ENCODE peak calls at places on chromosomes 3 and 15, in five cellular contexts. I is right lobe of liver, T is HCT116, W is uterus, U is IMR-90. O is an unnamed sample. For H3K4me1, the result is how much of the 10 kb centered on the place peaks cover.

GRCh38 chr15:24394303-24394702 is 281.3 kb upstream of the NPAP1 start:
- DNase-seq in T (no peak), U (no peak), W (no peak), I (no peak), O (no peak)

GRCh38 chr15:77461486-77461885 is 40.8 kb downstream of the HMG20A start:
- DNase-seq in T (no peak), U (peak), I (no peak), W (no peak), O (no peak)

GRCh38 chr15:63234479-63234878 is 42.9 kb upstream of the APH1B start:
- DNase-seq in T (no peak), W (peak), U (peak), I (peak), O (peak)

GRCh38 chr3:71022552-71023335 is 560.8 kb downstream of the FOXP1 start:
- DNase-seq in W (no peak), U (peak), I (no peak), T (no peak), O (no peak)

GRCh38 chr15:64845183-64845611 is 3.5 kb downstream of the PLEKHO2 start:
- DNase-seq in W (no peak), T (no peak), I (no peak), U (no peak), O (peak)

GRCh38 chr3:58102976-58103447 is 94.8 kb downstream of the FLNB start:
- DNase-seq in T (no peak), W (no peak), I (peak), U (no peak), O (no peak)

GRCh38 chr3:37772773-37773291 is 88.8 kb upstream of the CTDSPL start:
- DNase-seq in U (no peak), T (no peak), W (no peak), I (no peak), O (no peak)

GRCh38 chr15:76433798-76434400 is 97.3 kb downstream of the ISL2 start:
- DNase-seq in I (no peak), U (peak), W (no peak), T (no peak), O (no peak)

GRCh38 chr3:70249509-70250160 is 62.8 kb downstream of the MDFIC2 start:
- DNase-seq in W (no peak), U (no peak), T (no peak), I (no peak), O (no peak)

GRCh38 chr15:23422099-23422945 is 24.7 kb downstream of the GOLGA6L2 start:
- DNase-seq in U (no peak), T (no peak), I (no peak), W (no peak), O (no peak)

DNA sequence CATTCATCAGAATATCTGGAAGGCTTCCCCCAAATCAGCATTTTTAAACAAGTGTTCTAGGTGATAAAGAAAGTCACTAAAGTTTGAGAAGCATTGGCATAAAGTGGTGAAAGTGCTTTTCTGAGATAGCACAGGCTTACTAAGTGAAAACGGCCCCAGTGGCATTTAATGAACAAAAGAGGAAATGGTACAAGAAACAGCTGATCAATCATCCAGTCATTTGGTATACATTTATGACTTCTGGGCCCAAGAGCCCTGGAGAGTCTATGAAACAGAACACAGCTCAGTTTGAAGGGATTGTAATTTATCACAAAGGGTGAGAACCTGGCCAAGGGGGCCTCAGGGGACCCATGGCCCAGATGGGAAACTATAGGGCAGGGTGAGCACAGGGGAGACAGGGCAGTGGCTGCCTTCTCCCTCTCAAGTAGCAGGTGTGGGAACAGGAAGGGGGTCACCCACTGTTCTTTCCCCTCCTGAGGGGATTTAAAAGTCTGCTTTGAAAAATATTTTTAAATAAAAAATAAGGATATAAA is 265.5 kb upstream of the ROPN1 start:
- DNase-seq in U (no peak), T (no peak), W (no peak), I (no peak), O (no peak)
- TF ChIP-seq POLR2A in U (no peak), T (no peak), W (no peak), I (no peak), O (no peak)

GRCh38 chr3:49723301-49723630 is 485 bp downstream of the GMPPB start:
- DNase-seq in I (peak), U (peak), W (peak), T (peak), O (peak)
- H3K4me1 ChIP-seq in I (under half), U (under half), W (under half), T (under half), O (under half)

GRCh38 chr3:30673425-30674341 is 67.3 kb downstream of the TGFBR2 start:
- DNase-seq in U (no peak), I (no peak), W (no peak), T (no peak), O (no peak)

GRCh38 chr3:30670292-30670691 is 63.9 kb downstream of the TGFBR2 start:
- DNase-seq in I (no peak), W (no peak), T (no peak), U (no peak), O (no peak)

GRCh38 chr3:30671527-30672286 is 65.3 kb downstream of the TGFBR2 start:
- DNase-seq in I (no peak), W (no peak), U (no peak), T (no peak), O (no peak)

GRCh38 chr3:30672959-30673358 is 66.6 kb downstream of the TGFBR2 start:
- DNase-seq in T (no peak), U (peak), W (no peak), I (no peak), O (no peak)

GRCh38 chr3:30672287-30672735 is 65.9 kb downstream of the TGFBR2 start:
- DNase-seq in I (no peak), W (no peak), U (no peak), T (no peak), O (no peak)
- TF ChIP-seq POLR2A in I (no peak), W (no peak), U (no peak), T (no peak), O (no peak)

GRCh38 chr3:46928297-46928696 is 48.2 kb downstream of the CCDC12 start:
- DNase-seq in U (no peak), W (no peak), T (no peak), I (no peak), O (no peak)

GRCh38 chr3:46926447-46926846 is 48.9 kb downstream of the PTH1R start:
- DNase-seq in W (peak), U (no peak), T (no peak), I (no peak), O (no peak)

GRCh38 chr3:46926871-46927717 is 49.5 kb downstream of the CCDC12 start:
- DNase-seq in U (no peak), I (no peak), W (peak), T (no peak), O (no peak)

GRCh38 chr3:46929324-46929723 is 47.2 kb downstream of the CCDC12 start:
- DNase-seq in W (no peak), U (no peak), I (peak), T (no peak), O (peak)

DNA sequence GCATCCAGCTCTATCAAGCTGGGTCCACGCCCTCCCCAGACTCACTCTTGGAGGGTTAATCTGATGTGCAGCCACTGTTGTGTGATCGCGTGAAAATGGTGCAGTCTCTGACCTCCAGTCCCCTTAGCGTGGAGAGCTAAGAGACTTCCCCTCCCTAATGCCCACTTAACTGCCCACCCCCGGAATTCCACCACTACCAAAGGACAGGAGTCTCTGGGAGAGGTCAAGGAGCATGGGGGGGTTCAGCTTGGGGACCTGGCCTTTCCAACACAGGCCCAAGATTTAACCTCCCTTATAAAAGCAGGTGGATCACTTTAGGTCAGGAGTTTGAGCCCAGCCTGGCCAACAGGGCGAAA is 48.8 kb downstream of the CCDC12 start:
- DNase-seq in W (no peak), U (no peak), T (no peak), I (no peak), O (no peak)
- H3K4me1 ChIP-seq in W (under half), U (under half), T (under half), I (under half), O (half or more)

DNA sequence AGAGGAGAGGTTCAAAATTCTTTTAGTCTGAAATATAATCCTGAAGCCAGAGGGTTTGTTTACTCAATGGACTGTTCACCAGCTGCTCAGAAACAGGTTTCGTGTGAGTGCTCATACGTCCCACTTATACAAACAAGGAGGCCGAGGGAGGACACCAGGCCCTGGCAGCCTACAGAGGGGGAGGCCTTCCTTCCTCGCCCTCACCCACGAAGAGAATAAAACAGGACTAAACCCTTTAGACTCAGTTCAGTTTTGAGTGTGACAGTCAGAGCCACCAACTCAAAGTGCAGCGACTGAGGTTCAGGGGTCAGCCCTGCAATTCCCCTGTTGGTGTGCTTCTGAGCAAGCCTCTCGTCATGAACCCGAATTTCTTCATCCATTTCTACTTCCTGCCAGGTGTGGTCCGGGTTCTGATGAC is 17.3 kb downstream of the FAM174B start:
- DNase-seq in T (no peak), I (no peak), W (no peak), U (peak), O (peak)
- TF ChIP-seq POLR2A in T (no peak), I (no peak), W (no peak), U (no peak), O (no peak)

GRCh38 chr3:42745291-42745745 is 27.7 kb downstream of the CCDC13 start:
- DNase-seq in T (no peak), I (no peak), W (no peak), U (no peak), O (no peak)
- H3K4me1 ChIP-seq in T (under half), I (under half), W (under half), U (under half), O (under half)

GRCh38 chr3:64685331-64685799 is 2.4 kb downstream of the ADAMTS9 start:
- DNase-seq in U (peak), W (peak), T (no peak), I (peak), O (peak)

GRCh38 chr3:64686446-64686908 is 1.3 kb downstream of the ADAMTS9 start:
- DNase-seq in I (peak), W (no peak), U (peak), T (no peak), O (peak)

GRCh38 chr3:64685800-64686445 is 1.9 kb downstream of the ADAMTS9 start:
- DNase-seq in W (peak), I (peak), T (peak), U (peak), O (peak)

GRCh38 chr3:64687381-64687780 is 419 bp downstream of the ADAMTS9 start:
- DNase-seq in T (no peak), U (no peak), I (peak), W (no peak), O (no peak)

DNA sequence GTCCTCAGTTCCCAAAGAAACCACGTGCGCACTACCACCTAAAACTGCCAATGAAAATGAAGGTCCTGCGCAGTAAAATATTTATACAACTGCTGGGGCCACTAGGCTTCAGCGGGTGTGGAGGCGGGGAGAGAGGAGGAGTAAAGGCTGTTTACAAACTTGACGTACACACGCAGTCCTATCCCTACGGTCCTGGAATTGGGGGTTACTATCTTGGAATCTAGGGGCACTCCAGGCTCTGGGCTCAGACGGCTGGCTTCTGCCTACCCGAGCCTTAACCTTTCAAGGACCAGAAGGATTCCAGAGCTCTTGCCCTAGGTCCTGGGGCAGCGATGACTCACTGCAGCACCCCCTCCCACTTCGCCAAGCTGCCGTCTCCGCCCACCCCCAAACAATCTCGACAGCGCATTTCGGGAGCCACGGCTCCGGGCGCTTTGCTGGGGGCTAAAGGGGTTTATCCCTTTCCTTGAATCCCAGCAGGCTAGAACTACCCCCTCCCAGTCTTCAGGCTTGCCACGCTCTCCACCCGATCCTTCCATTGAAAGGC is 3.0 kb downstream of the ADAMTS9 start:
- DNase-seq in T (no peak), U (peak), I (peak), W (peak), O (peak)
- TF ChIP-seq POLR2A in T (no peak), U (no peak), I (peak), W (peak), O (no peak)

GRCh38 chr15:73946795-73947370 is 20.6 kb downstream of the LOXL1 start:
- DNase-seq in W (no peak), T (no peak), U (no peak), I (peak), O (no peak)

GRCh38 chr15:73946046-73946678 is 19.9 kb downstream of the LOXL1 start:
- DNase-seq in U (no peak), T (no peak), W (no peak), I (peak), O (no peak)

GRCh38 chr15:73948396-73948795 is 22.1 kb downstream of the LOXL1 start:
- DNase-seq in I (no peak), U (no peak), W (no peak), T (no peak), O (no peak)

GRCh38 chr15:73948982-73949381 is 22.7 kb downstream of the LOXL1 start:
- DNase-seq in I (no peak), U (no peak), W (no peak), T (no peak), O (no peak)

GRCh38 chr15:73947651-73948050 is 21.4 kb downstream of the LOXL1 start:
- DNase-seq in W (no peak), U (no peak), T (no peak), I (no peak), O (no peak)
- H3K4me1 ChIP-seq in W (under half), U (under half), T (under half), I (under half), O (under half)

GRCh38 chr3:46917257-46917656 is 39.7 kb downstream of the PTH1R start:
- DNase-seq in T (no peak), W (no peak), I (no peak), U (no peak), O (no peak)
- TF ChIP-seq POLR2A in T (no peak), W (no peak), I (no peak), U (no peak), O (no peak)